ENCODE peak calls at places on chromosomes 16 and 17, in five cellular contexts. One of them, this sample, is unnamed.
A peak's percentile ranks its signal among the peaks of the same experiment; 100 is the strongest.

GRCh38 chr17:65762973-65763372 is 201.5 kb upstream of the AXIN2 start:
- DNase-seq in MCF 10A: no peak
- DNase-seq in activated CD4-positive, CD25-positive, alpha-beta regulatory T cell: no peak
- DNase-seq in B cell: no peak
- DNase-seq in brain microvascular endothelial cell: no peak
- DNase-seq in this sample: no peak

GRCh38 chr16:29852654-29853053 is 10.4 kb downstream of the CDIPT start:
- DNase-seq in B cell: no peak
- DNase-seq in MCF 10A: no peak
- DNase-seq in activated CD4-positive, CD25-positive, alpha-beta regulatory T cell: no peak
- DNase-seq in brain microvascular endothelial cell: no peak
- DNase-seq in this sample: no peak

GRCh38 chr17:30372755-30373154 is 6.0 kb upstream of the CPD start:
- DNase-seq in brain microvascular endothelial cell: no peak
- DNase-seq in activated CD4-positive, CD25-positive, alpha-beta regulatory T cell: no peak
- DNase-seq in MCF 10A: peak; percentile 72
- DNase-seq in B cell: no peak
- DNase-seq in this sample: no peak

GRCh38 chr16:9072806-9073341 is 18.6 kb upstream of the HAPSTR1 start:
- DNase-seq in B cell: no peak
- DNase-seq in activated CD4-positive, CD25-positive, alpha-beta regulatory T cell: no peak
- DNase-seq in brain microvascular endothelial cell: peak; percentile 66
- DNase-seq in MCF 10A: peak; percentile 85
- DNase-seq in this sample: no peak

GRCh38 chr16:88072571-88073001 is 121.4 kb downstream of the BANP start:
- DNase-seq in MCF 10A: no peak
- DNase-seq in B cell: no peak
- DNase-seq in brain microvascular endothelial cell: no peak
- DNase-seq in activated CD4-positive, CD25-positive, alpha-beta regulatory T cell: no peak
- DNase-seq in this sample: no peak

GRCh38 chr16:22225060-22225459 is 19.0 kb downstream of the EEF2K start:
- DNase-seq in B cell: no peak
- DNase-seq in MCF 10A: no peak
- DNase-seq in activated CD4-positive, CD25-positive, alpha-beta regulatory T cell: no peak
- DNase-seq in brain microvascular endothelial cell: no peak
- DNase-seq in this sample: no peak

GRCh38 chr17:980406-981291 is 1.1 kb upstream of the NXN start:
- DNase-seq in B cell: peak; percentile 83
- DNase-seq in MCF 10A: peak; percentile 91
- DNase-seq in activated CD4-positive, CD25-positive, alpha-beta regulatory T cell: peak; percentile 61
- DNase-seq in brain microvascular endothelial cell: peak; percentile 72
- DNase-seq in this sample: peak; percentile 81

GRCh38 chr17:41322264-41322902 is 6.9 kb upstream of the KRTAP17-1 start:
- DNase-seq in MCF 10A: peak; percentile 61
- DNase-seq in B cell: no peak
- DNase-seq in brain microvascular endothelial cell: peak; percentile 64
- DNase-seq in activated CD4-positive, CD25-positive, alpha-beta regulatory T cell: no peak
- DNase-seq in this sample: peak; percentile 26

This sample was measured in NCI-H2081.